ENCODE peak calls at places on chromosome 5, in eight cellular contexts. I is activated CD4-positive, alpha-beta memory T cell treated with anti-CD3 and anti-CD28 coated beads, Interleukin-2, amount 10 ng/mL, durations not matched to agents 7 days and 5 days; U is C1 segment of cervical spinal cord; S is stimulated activated CD4-positive, alpha-beta T cell treated with anti-CD3 and anti-CD28 coated beads, Interleukin-1b, Interleukin-23, amount 100 ng/mL, for 1 hour; R is glutamatergic neuron; N is ovary; F is Calu3; Z is amniotic stem cell. P is an unnamed sample.

GRCh38 chr5:155091063-155091648 is 77.6 kb downstream of the KIF4B start:
- DNase-seq in I (no peak), U (no peak), S (no peak), R (no peak), N (no peak), F (no peak), Z (no peak), P (no peak)

GRCh38 chr5:321233-321725 is at the start of gene AHRR:
- DNase-seq in I (peak; percentile 72), U (no peak), S (no peak), R (peak; percentile 83), N (peak; percentile 72), F (peak; percentile 85), Z (peak; percentile 67), P (no peak)

GRCh38 chr5:152514827-152515397 is 109.8 kb upstream of the NMUR2 start:
- DNase-seq in I (no peak), U (no peak), S (no peak), R (no peak), N (no peak), F (peak; percentile 36), Z (no peak), P (no peak)

GRCh38 chr5:72499730-72500129 is 7.5 kb downstream of the ZNF366 start:
- DNase-seq in I (no peak), U (no peak), S (no peak), R (no peak), N (no peak), F (no peak), Z (no peak), P (no peak)

GRCh38 chr5:9716838-9717281 is 86.7 kb upstream of the TAS2R1 start:
- DNase-seq in I (no peak), U (no peak), S (no peak), R (no peak), N (no peak), F (no peak), Z (peak; percentile 25), P (no peak)

GRCh38 chr5:126414874-126415502 is 8.2 kb upstream of the GRAMD2B start:
- DNase-seq in I (no peak), U (peak; percentile 16), S (no peak), R (no peak), N (peak; percentile 39), F (no peak), Z (no peak), P (no peak)

GRCh38 chr5:87949665-87950640 is 318.7 kb downstream of the TMEM161B start:
- DNase-seq in I (no peak), U (peak; percentile 27), S (no peak), R (no peak), N (no peak), F (no peak), Z (no peak), P (peak; percentile 86)

GRCh38 chr5:178202541-178202940 is 1.8 kb upstream of the HNRNPAB start:
- DNase-seq in I (no peak), U (no peak), S (no peak), R (no peak), N (no peak), F (no peak), Z (no peak), P (no peak)

GRCh38 chr5:96978812-96979449 is 43.1 kb downstream of the LNPEP start:
- DNase-seq in I (no peak), U (no peak), S (no peak), R (no peak), N (no peak), F (no peak), Z (no peak), P (no peak)

P was measured in hypothalamus.